ENCODE peak calls at places on chromosomes 6 and 20, in six cellular contexts. U is IMR-90, L is mesendoderm, M is mesenchymal stem cell, N is H1, R is trophoblast cell. B is an unnamed sample.

GRCh38 chr6:27604986-27605385 is 132.1 kb upstream of the ZNF184 start:
- DNase-seq in L (peak; percentile 81), N (no peak), R (no peak), M (peak; percentile 35), U (no peak), B (no peak)

GRCh38 chr6:73579851-73580246 is 59.0 kb upstream of the EEF1A1 start:
- DNase-seq in M (peak; percentile 86), R (no peak), U (peak; percentile 91), N (no peak), L (peak; percentile 95), B (peak; percentile 24)

GRCh38 chr20:37838769-37839431 is 64.0 kb upstream of the VSTM2L start:
- DNase-seq in M (no peak), U (no peak), N (no peak), R (no peak), L (no peak), B (no peak)

GRCh38 chr6:75855047-75855446 is 106.0 kb downstream of the MYO6 start:
- DNase-seq in M (peak; percentile 64), L (peak; percentile 69), R (peak; percentile 48), U (peak; percentile 77), N (no peak), B (peak; percentile 37)

GRCh38 chr20:25444556-25444955 is 37.1 kb downstream of the GINS1 start:
- DNase-seq in R (no peak), U (no peak), M (no peak), L (no peak), N (no peak), B (no peak)

GRCh38 chr6:121748376-121748775 is 312.9 kb downstream of the GJA1 start:
- DNase-seq in U (peak; percentile 64), N (no peak), M (peak; percentile 86), R (no peak), L (peak; percentile 16), B (no peak)

GRCh38 chr6:148251286-148251685 is 91.4 kb upstream of the SASH1 start:
- DNase-seq in U (peak; percentile 80), L (peak; percentile 52), R (no peak), N (no peak), M (peak; percentile 57), B (peak; percentile 9)

GRCh38 chr6:122265755-122266154 is 133.7 kb upstream of the HSF2 start:
- DNase-seq in L (no peak), U (no peak), R (no peak), N (no peak), M (no peak), B (no peak)

GRCh38 chr6:32615885-32616532 is 21.2 kb upstream of the HLA-DQA1 start:
- DNase-seq in L (no peak), N (no peak), R (no peak), M (no peak), U (no peak), B (no peak)

GRCh38 chr20:45920795-45921617 is 9.1 kb upstream of the PLTP start:
- DNase-seq in R (peak; percentile 73), N (no peak), L (no peak), M (no peak), U (no peak), B (no peak)

GRCh38 chr6:152026291-152026690 is 218.8 kb downstream of the ESR1 start:
- DNase-seq in U (no peak), N (no peak), L (no peak), R (no peak), M (no peak), B (no peak)

GRCh38 chr6:146902846-146903245 is 301.4 kb upstream of the STXBP5 start:
- DNase-seq in N (no peak), U (no peak), M (peak; percentile 64), L (no peak), R (no peak), B (no peak)

GRCh38 chr6:163490826-163491577 is 76.5 kb downstream of the QKI start:
- DNase-seq in R (peak; percentile 23), M (peak; percentile 55), U (peak; percentile 61), L (no peak), N (no peak), B (no peak)

GRCh38 chr6:89430563-89430962 is 2.4 kb upstream of the ANKRD6 start:
- DNase-seq in N (no peak), U (no peak), M (no peak), R (no peak), L (peak; percentile 54), B (no peak)

GRCh38 chr20:58140787-58141396 is 87.6 kb downstream of the ANKRD60 start:
- DNase-seq in M (no peak), N (no peak), L (no peak), R (no peak), U (no peak), B (no peak)

GRCh38 chr6:142531727-142532126 is 229.9 kb downstream of the ADGRG6 start:
- DNase-seq in L (peak; percentile 72), M (no peak), R (no peak), U (no peak), N (no peak), B (no peak)

GRCh38 chr6:11354019-11354418 is 121.6 kb upstream of the NEDD9 start:
- DNase-seq in R (no peak), N (no peak), U (peak; percentile 58), M (peak; percentile 78), L (no peak), B (no peak)

GRCh38 chr6:6224933-6225486 is 95.5 kb downstream of the F13A1 start:
- DNase-seq in U (no peak), M (no peak), N (no peak), R (no peak), L (no peak), B (no peak)

GRCh38 chr6:6230286-6230685 is 90.2 kb downstream of the F13A1 start:
- DNase-seq in R (no peak), M (no peak), L (peak; percentile 35), N (no peak), U (no peak), B (no peak)

GRCh38 chr6:6221829-6222535 is 98.5 kb downstream of the F13A1 start:
- DNase-seq in R (no peak), L (peak; percentile 66), N (peak; percentile 78), U (no peak), M (no peak), B (no peak)

GRCh38 chr6:6227896-6228295 is 92.6 kb downstream of the F13A1 start:
- DNase-seq in N (no peak), M (no peak), U (no peak), R (no peak), L (no peak), B (no peak)

GRCh38 chr6:6225885-6226284 is 94.6 kb downstream of the F13A1 start:
- DNase-seq in N (no peak), U (no peak), M (no peak), R (no peak), L (no peak), B (no peak)
- H4K8ac ChIP-seq in N (no peak overlapping the region), U (no peak overlapping the region), M (no peak overlapping the region), R (no peak overlapping the region), L (no peak overlapping the region), B (no peak overlapping the region)

DNA sequence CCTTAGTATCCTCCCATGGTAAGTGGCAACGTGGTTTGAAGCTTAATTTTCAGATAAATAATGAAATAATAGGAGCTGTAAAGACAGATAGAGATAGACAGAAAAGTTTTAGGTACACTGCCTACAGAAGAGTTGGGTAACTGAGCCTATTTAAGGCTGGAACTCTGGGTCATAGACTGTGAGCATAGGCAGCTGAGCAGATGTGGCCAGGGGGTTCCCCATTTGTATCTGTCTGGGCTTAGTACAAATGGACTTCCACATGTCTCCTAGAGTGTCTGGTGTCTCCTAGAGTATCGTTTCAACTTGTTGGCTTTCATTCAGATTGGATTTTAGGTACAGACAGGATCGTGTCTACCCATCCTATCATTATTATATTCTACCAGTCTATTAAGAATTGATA is 649.8 kb downstream of the DHX35 start:
- DNase-seq in N (no peak), M (no peak), R (no peak), L (no peak), U (no peak), B (no peak)
- H3K36me3 ChIP-seq in N (no peaks in the 10 kb centered on the region), M (no peaks in the 10 kb centered on the region), R (no peaks in the 10 kb centered on the region), L (no peaks in the 10 kb centered on the region), U (no peaks in the 10 kb centered on the region), B (no peaks in the 10 kb centered on the region)

DNA sequence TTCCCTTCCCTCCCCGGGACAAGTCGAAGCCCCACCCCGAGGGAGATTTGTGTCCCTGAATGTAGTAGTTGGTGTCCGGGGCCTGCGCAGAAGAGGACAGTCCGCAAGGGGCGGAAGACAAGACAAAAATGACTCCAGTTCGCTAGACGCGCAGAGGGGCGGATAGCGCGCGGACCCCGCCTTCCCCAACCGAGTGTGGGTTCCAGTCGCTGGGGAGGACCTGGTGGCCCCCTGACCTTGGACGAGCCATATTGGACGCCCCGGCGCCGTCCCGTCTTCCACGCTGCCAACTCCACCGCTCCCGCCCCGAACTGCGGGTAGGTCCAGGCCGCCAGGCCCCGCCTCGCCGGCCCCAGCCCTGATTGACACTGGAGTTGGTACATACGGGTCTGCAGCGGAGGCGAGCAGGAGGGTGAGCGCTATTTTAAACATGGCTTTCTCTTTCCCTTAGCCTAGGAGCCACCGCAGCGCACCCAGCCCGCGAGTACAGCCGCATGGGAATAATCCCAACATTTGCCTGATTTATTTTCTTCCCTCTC is 802 bp downstream of the HMGN3 start:
- DNase-seq in N (peak; percentile 89), R (peak; percentile 93), U (peak; percentile 82), L (peak; percentile 95), M (peak; percentile 95), B (peak; percentile 62)
- H3K18ac ChIP-seq in N (peak overlapping the region; percentile 27), R (peak overlapping the region; percentile 77), U (peak overlapping the region; percentile 49), L (peak overlapping the region; percentile 7), M (peak overlapping the region; percentile 73), B (peak overlapping the region; percentile 90)

GRCh38 chr6:136294621-136295020 is 5.0 kb upstream of the BCLAF1 start:
- DNase-seq in R (no peak), N (no peak), L (no peak), M (no peak), U (no peak), B (no peak)

GRCh38 chr6:136289327-136289578 is 393 bp downstream of the BCLAF1 start:
- DNase-seq in N (peak; percentile 92), L (peak; percentile 95), R (peak; percentile 94), U (peak; percentile 86), M (peak; percentile 92), B (peak; percentile 91)

GRCh38 chr6:136290406-136291010 is 862 bp upstream of the BCLAF1 start:
- DNase-seq in L (peak; percentile 81), R (peak; percentile 45), M (peak; percentile 91), U (peak; percentile 85), N (peak; percentile 56), B (no peak)

GRCh38 chr6:136288566-136289326 is 900 bp downstream of the BCLAF1 start:
- DNase-seq in M (peak; percentile 99), N (peak; percentile 68), R (peak; percentile 98), L (peak; percentile 94), U (peak; percentile 96), B (peak; percentile 65)

DNA sequence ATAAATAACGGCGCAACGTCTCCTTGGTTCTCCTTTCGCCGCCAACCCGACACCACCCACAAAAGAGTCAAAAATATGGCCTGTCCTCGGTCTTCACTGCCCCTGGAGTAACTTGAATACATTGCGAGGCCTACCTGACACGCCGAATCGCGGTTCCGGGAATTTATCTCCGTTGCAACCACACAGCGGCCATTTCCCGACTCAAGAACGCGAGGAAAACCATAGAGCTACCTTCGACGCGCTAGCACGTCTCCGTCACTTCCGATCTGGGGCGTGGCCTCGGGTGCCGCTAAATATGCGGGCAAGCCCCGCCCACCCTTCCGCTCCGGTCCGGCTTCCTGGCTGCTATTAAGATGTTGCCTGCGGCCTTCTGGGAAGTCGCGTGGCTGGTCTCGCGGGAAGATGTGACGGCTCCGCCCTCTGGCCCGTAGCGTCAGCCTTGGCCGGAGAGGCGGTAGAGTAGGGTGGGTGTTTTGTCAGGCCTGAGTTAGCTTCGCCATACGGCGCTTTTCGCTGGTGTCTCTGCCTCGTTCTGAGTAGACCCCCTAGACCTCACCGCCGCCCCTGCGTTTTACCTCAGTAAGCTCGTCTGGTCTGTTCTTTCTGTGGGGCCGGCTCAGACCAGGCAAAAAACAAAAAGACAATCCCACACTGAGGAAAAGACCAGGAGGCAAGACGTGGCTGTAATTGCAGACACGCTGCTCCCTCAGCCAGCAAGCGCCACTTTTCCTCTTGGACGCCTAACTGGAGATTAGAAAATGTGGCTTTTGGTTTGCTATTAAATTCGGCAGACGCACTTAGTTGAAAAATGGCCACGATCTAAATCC is at the start of gene BCLAF1:
- DNase-seq in M (peak; percentile 99), R (peak; percentile 100), N (peak; percentile 99), U (peak; percentile 99), L (peak; percentile 99), B (peak; percentile 99)
- H4K8ac ChIP-seq in M (peak within 1 kb of the TSS; percentile 97), R (peak within 1 kb of the TSS; percentile 94), N (peak within 1 kb of the TSS; percentile 99), U (peak within 1 kb of the TSS; percentile 99), L (peak within 1 kb of the TSS; percentile 87), B (peak within 1 kb of the TSS; percentile 70)